ENCODE peak calls at places on chromosome 18, in six cellular contexts. Y, N, V, W, X and D are unnamed samples.
A peak's percentile ranks its signal among the peaks of the same experiment; 100 is the strongest.

GRCh38 chr18:13375302-13376255 is 157.0 kb downstream of the LDLRAD4 start:
- DNase-seq in W (peak; percentile 75), N (peak; percentile 51), X (no peak), V (peak; percentile 92), Y (peak; percentile 84), D (peak; percentile 57)

GRCh38 chr18:33751613-33752221 is 173.7 kb downstream of the ASXL3 start:
- DNase-seq in W (no peak), Y (no peak), X (no peak), V (no peak), N (no peak), D (no peak)

GRCh38 chr18:53490019-53490418 is 734.5 kb downstream of the MBD2 start:
- DNase-seq in X (no peak), Y (no peak), W (no peak), V (no peak), N (no peak), D (no peak)

GRCh38 chr18:2451556-2451955 is 119.7 kb downstream of the METTL4 start:
- DNase-seq in V (no peak), N (no peak), X (no peak), W (no peak), Y (no peak), D (no peak)

GRCh38 chr18:57744211-57744694 is 58.9 kb downstream of the ATP8B1 start:
- DNase-seq in X (no peak), N (no peak), Y (no peak), W (no peak), V (peak; percentile 52), D (no peak)

GRCh38 chr18:70172225-70172624 is 33.3 kb downstream of the RTTN start:
- DNase-seq in V (no peak), N (no peak), W (no peak), Y (no peak), X (no peak), D (no peak)

GRCh38 chr18:46278481-46279465 is 174.6 kb downstream of the HAUS1 start:
- DNase-seq in N (no peak), W (no peak), Y (no peak), V (peak; percentile 67), X (no peak), D (no peak)

GRCh38 chr18:74840492-74841167 is 243.0 kb downstream of the ZNF407 start:
- DNase-seq in W (peak; percentile 25), Y (no peak), N (peak; percentile 7), V (peak; percentile 43), X (no peak), D (no peak)

GRCh38 chr18:73235921-73236320 is 368.1 kb upstream of the NETO1 start:
- DNase-seq in X (no peak), W (no peak), V (peak; percentile 0), N (no peak), Y (no peak), D (no peak)

GRCh38 chr18:79853993-79854364 is 56.2 kb downstream of the KCNG2 start:
- DNase-seq in V (no peak), X (no peak), N (no peak), Y (peak; percentile 28), W (no peak), D (no peak)

GRCh38 chr18:79855147-79855910 is 57.6 kb downstream of the KCNG2 start:
- DNase-seq in V (no peak), Y (peak; percentile 42), W (no peak), N (no peak), X (no peak), D (no peak)

GRCh38 chr18:79857082-79857661 is 59.4 kb downstream of the KCNG2 start:
- DNase-seq in Y (peak; percentile 36), W (no peak), V (peak; percentile 53), X (no peak), N (no peak), D (no peak)

GRCh38 chr18:79859314-79859713 is 61.6 kb downstream of the KCNG2 start:
- DNase-seq in N (no peak), W (no peak), X (no peak), V (no peak), Y (no peak), D (no peak)

GRCh38 chr18:79856119-79857080 is 58.7 kb downstream of the KCNG2 start:
- DNase-seq in W (no peak), N (peak; percentile 17), X (no peak), V (no peak), Y (peak; percentile 45), D (no peak)
- H3K4me3 ChIP-seq in W (no peak overlapping the region), N (no peak overlapping the region), X (no peak overlapping the region), V (no peak overlapping the region), Y (no peak overlapping the region), D (no peak overlapping the region)

GRCh38 chr18:77068321-77068841 is 64.2 kb downstream of the MBP start:
- DNase-seq in W (no peak), X (no peak), Y (no peak), N (no peak), V (peak; percentile 66), D (no peak)

GRCh38 chr18:77067315-77068061 is 65.1 kb downstream of the MBP start:
- DNase-seq in W (no peak), N (peak; percentile 62), V (peak; percentile 95), X (peak; percentile 63), Y (peak; percentile 73), D (peak; percentile 49)

GRCh38 chr18:77069931-77070330 is 62.7 kb downstream of the MBP start:
- DNase-seq in Y (no peak), W (no peak), V (no peak), X (no peak), N (no peak), D (no peak)

GRCh38 chr18:77069482-77069881 is 63.1 kb downstream of the MBP start:
- DNase-seq in V (no peak), X (no peak), W (no peak), N (no peak), Y (no peak), D (no peak)

GRCh38 chr18:77068890-77069312 is 63.7 kb downstream of the MBP start:
- DNase-seq in V (no peak), N (no peak), X (no peak), Y (peak; percentile 62), W (no peak), D (no peak)
- TF ChIP-seq CTCF in V (no peak), N (no peak), X (no peak), Y (no peak), W (no peak), D (no peak)

GRCh38 chr18:24446953-24447537 is 13.4 kb upstream of the HRH4 start:
- DNase-seq in Y (no peak), W (no peak), V (no peak), X (no peak), N (peak; percentile 28), D (no peak)
- H3K36me3 ChIP-seq in Y (no peaks in the 10 kb centered on the region), W (no peaks in the 10 kb centered on the region), V (peaks cover 46% of the 10 kb centered on the region), X (no peaks in the 10 kb centered on the region), N (no peaks in the 10 kb centered on the region), D (peaks cover 5% of the 10 kb centered on the region)

GRCh38 chr18:55509631-55510372 is 78.2 kb downstream of the TCF4 start:
- DNase-seq in Y (no peak), X (no peak), W (peak; percentile 75), V (peak; percentile 98), N (no peak), D (peak; percentile 47)
- H3K4me3 ChIP-seq in Y (peak overlapping the region; percentile 22), X (no peak overlapping the region), W (no peak overlapping the region), V (peak overlapping the region; percentile 50), N (no peak overlapping the region), D (peak overlapping the region; percentile 20)

DNA sequence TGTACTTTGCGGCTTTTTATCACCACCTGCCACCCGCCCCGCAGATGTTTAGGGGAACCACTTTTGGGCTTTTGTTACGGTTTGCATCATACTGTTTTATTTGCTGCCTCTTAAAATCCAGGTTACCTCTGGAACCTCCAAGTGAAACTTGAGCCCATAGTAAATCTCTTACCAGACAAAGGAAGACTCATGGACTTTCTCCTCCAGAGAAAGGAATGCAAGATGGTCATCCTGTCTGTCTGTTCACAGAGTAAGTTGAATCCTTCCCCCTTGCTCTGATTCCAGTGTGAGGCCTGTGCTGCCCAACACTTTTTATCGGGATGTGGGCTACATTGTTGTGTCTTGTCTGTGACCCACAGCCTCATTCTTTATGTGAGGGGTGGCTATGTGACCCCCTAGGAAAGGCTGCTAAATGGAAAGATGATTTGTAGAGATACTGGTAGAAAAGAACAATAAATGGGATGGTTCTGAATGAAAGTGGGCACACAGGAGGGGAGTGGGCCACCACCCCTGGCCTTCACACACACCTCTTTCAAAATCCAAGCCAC is 23.3 kb downstream of the RMC1 start:
- DNase-seq in N (no peak), Y (no peak), V (no peak), W (no peak), X (no peak), D (no peak)
- TF ChIP-seq CTCF in N (no peak), Y (no peak), V (no peak), W (no peak), X (no peak), D (no peak)

GRCh38 chr18:25365242-25365641 is 13.3 kb upstream of the ZNF521 start:
- DNase-seq in Y (no peak), N (no peak), W (no peak), X (no peak), V (no peak), D (no peak)

GRCh38 chr18:25364732-25365131 is 12.8 kb upstream of the ZNF521 start:
- DNase-seq in N (no peak), Y (no peak), W (no peak), V (no peak), X (no peak), D (no peak)

GRCh38 chr18:25373443-25373842 is 21.5 kb upstream of the ZNF521 start:
- DNase-seq in Y (no peak), X (no peak), W (no peak), N (no peak), V (no peak), D (no peak)

GRCh38 chr18:25370391-25370790 is 18.4 kb upstream of the ZNF521 start:
- DNase-seq in V (no peak), X (no peak), W (no peak), Y (no peak), N (no peak), D (no peak)
- H3K36me3 ChIP-seq in V (no peaks in the 10 kb centered on the region), X (no peaks in the 10 kb centered on the region), W (no peaks in the 10 kb centered on the region), Y (no peaks in the 10 kb centered on the region), N (no peaks in the 10 kb centered on the region), D (no peaks in the 10 kb centered on the region)